ENCODE peak calls at places on chromosome 18, in ten cellular contexts. B is cardiac muscle cell; C is hippocampal formation; N is A549; Z is activated naive CD4-positive, alpha-beta T cell treated with anti-CD3 and anti-CD28 coated beads, Interleukin-2, amount 10 ng/mL, durations not matched to agents 7 days and 5 days; S is HL-60; P is NCI-H524; O is amniotic stem cell; E is NCI-H1694 treated with DMSO at 0.1 percent for 48 hours; W is pons. I is an unnamed sample.

GRCh38 chr18:14917311-14917710 is 169.3 kb downstream of the ANKRD30B start:
- DNase-seq in B (no peak), C (no peak), N (no peak), Z (no peak), S (no peak), P (no peak), O (no peak), E (no peak), W (no peak), I (no peak)

GRCh38 chr18:73150199-73150598 is 282.4 kb upstream of the NETO1 start:
- DNase-seq in B (no peak), C (no peak), N (no peak), Z (no peak), S (no peak), P (peak), O (no peak), E (no peak), W (no peak), I (no peak)

GRCh38 chr18:58687871-58688308 is 16.6 kb downstream of the MALT1 start:
- DNase-seq in B (no peak), C (no peak), N (no peak), Z (peak), S (peak), P (no peak), O (no peak), E (no peak), W (no peak), I (no peak)

GRCh38 chr18:59079264-59079972 is 60.3 kb upstream of the SEC11C start:
- DNase-seq in B (no peak), C (no peak), N (no peak), Z (no peak), S (no peak), P (peak), O (no peak), E (peak), W (no peak), I (peak)

GRCh38 chr18:34122724-34123334 is 101.9 kb downstream of the NOL4 start:
- DNase-seq in B (peak), C (peak), N (peak), Z (peak), S (peak), P (peak), O (peak), E (peak), W (peak), I (peak)

GRCh38 chr18:73214970-73215369 is 347.2 kb upstream of the NETO1 start:
- DNase-seq in B (no peak), C (no peak), N (no peak), Z (no peak), S (no peak), P (no peak), O (no peak), E (no peak), W (no peak), I (no peak)

GRCh38 chr18:25710981-25711380 is 359.0 kb upstream of the ZNF521 start:
- DNase-seq in B (no peak), C (no peak), N (no peak), Z (no peak), S (no peak), P (no peak), O (no peak), E (no peak), W (no peak), I (no peak)

GRCh38 chr18:39105095-39105494 is 1539.5 kb upstream of the CELF4 start:
- DNase-seq in B (no peak), C (no peak), N (no peak), Z (no peak), S (no peak), P (peak), O (no peak), E (no peak), W (no peak), I (no peak)

GRCh38 chr18:1499265-1499664 is 594.6 kb downstream of the ADCYAP1 start:
- DNase-seq in B (peak), C (no peak), N (no peak), Z (no peak), S (no peak), P (peak), O (no peak), E (no peak), W (no peak), I (no peak)

GRCh38 chr18:23702606-23703005 is 13.4 kb downstream of the LAMA3 start:
- DNase-seq in B (no peak), C (no peak), N (no peak), Z (no peak), S (no peak), P (no peak), O (no peak), E (no peak), W (no peak), I (no peak)

GRCh38 chr18:22141211-22141610 is 28.2 kb upstream of the GATA6 start:
- DNase-seq in B (no peak), C (no peak), N (no peak), Z (no peak), S (no peak), P (no peak), O (no peak), E (no peak), W (no peak), I (no peak)

GRCh38 chr18:79567481-79568147 is 112.0 kb upstream of the CTDP1 start:
- DNase-seq in B (peak), C (no peak), N (no peak), Z (no peak), S (no peak), P (no peak), O (peak), E (no peak), W (no peak), I (peak)

GRCh38 chr18:3230401-3231334 is 10.9 kb upstream of the MYOM1 start:
- DNase-seq in B (peak), C (no peak), N (no peak), Z (no peak), S (no peak), P (no peak), O (no peak), E (no peak), W (no peak), I (no peak)

GRCh38 chr18:23142285-23142929 is 7.1 kb downstream of the CABLES1 start:
- DNase-seq in B (no peak), C (no peak), N (no peak), Z (no peak), S (no peak), P (no peak), O (no peak), E (no peak), W (no peak), I (peak)

GRCh38 chr18:26425148-26425531 is 123.2 kb downstream of the KCTD1 start:
- DNase-seq in B (peak), C (no peak), N (no peak), Z (no peak), S (no peak), P (no peak), O (no peak), E (no peak), W (no peak), I (peak)

GRCh38 chr18:5546660-5547059 is 2.9 kb upstream of the EPB41L3 start:
- DNase-seq in B (peak), C (peak), N (no peak), Z (no peak), S (peak), P (peak), O (peak), E (peak), W (peak), I (no peak)

GRCh38 chr18:67639872-67640271 is 123.4 kb upstream of the DSEL start:
- DNase-seq in B (no peak), C (no peak), N (no peak), Z (no peak), S (no peak), P (no peak), O (no peak), E (peak), W (no peak), I (no peak)

GRCh38 chr18:48153641-48154481 is 223.4 kb upstream of the SMAD2 start:
- DNase-seq in B (peak), C (no peak), N (no peak), Z (no peak), S (no peak), P (no peak), O (no peak), E (no peak), W (no peak), I (peak)

GRCh38 chr18:78521744-78522143 is 457.9 kb upstream of the SALL3 start:
- DNase-seq in B (no peak), C (no peak), N (no peak), Z (no peak), S (no peak), P (no peak), O (no peak), E (no peak), W (no peak), I (no peak)

GRCh38 chr18:79507076-79507545 is 111.4 kb downstream of the NFATC1 start:
- DNase-seq in B (peak), C (no peak), N (no peak), Z (peak), S (peak), P (no peak), O (no peak), E (peak), W (peak), I (no peak)

GRCh38 chr18:27685807-27686412 is 491.0 kb downstream of the CDH2 start:
- DNase-seq in B (peak), C (no peak), N (peak), Z (no peak), S (no peak), P (peak), O (peak), E (peak), W (peak), I (no peak)

GRCh38 chr18:8745355-8746014 is 40.1 kb downstream of the MTCL1 start:
- DNase-seq in B (no peak), C (no peak), N (no peak), Z (peak), S (no peak), P (no peak), O (no peak), E (no peak), W (peak), I (no peak)

GRCh38 chr18:78896111-78896510 is 83.5 kb upstream of the SALL3 start:
- DNase-seq in B (no peak), C (no peak), N (no peak), Z (no peak), S (no peak), P (no peak), O (no peak), E (no peak), W (no peak), I (no peak)

GRCh38 chr18:41993151-41993550 is 38.1 kb downstream of the PIK3C3 start:
- DNase-seq in B (peak), C (no peak), N (no peak), Z (no peak), S (no peak), P (no peak), O (no peak), E (no peak), W (no peak), I (no peak)

GRCh38 chr18:73646772-73647171 is 500.9 kb downstream of the FBXO15 start:
- DNase-seq in B (peak), C (no peak), N (no peak), Z (no peak), S (no peak), P (no peak), O (no peak), E (no peak), W (no peak), I (peak)

GRCh38 chr18:79947881-79948610 is 3.4 kb downstream of the SLC66A2 start:
- DNase-seq in B (no peak), C (no peak), N (no peak), Z (no peak), S (no peak), P (no peak), O (no peak), E (no peak), W (no peak), I (no peak)

GRCh38 chr18:42292654-42293053 is 337.6 kb downstream of the PIK3C3 start:
- DNase-seq in B (no peak), C (no peak), N (no peak), Z (no peak), S (no peak), P (no peak), O (no peak), E (no peak), W (no peak), I (no peak)

GRCh38 chr18:23038712-23039111 is 96.6 kb upstream of the CABLES1 start:
- DNase-seq in B (peak), C (no peak), N (no peak), Z (no peak), S (no peak), P (no peak), O (peak), E (no peak), W (no peak), I (no peak)

GRCh38 chr18:46449033-46449432 is 208.0 kb downstream of the LOXHD1 start:
- DNase-seq in B (no peak), C (no peak), N (no peak), Z (no peak), S (no peak), P (no peak), O (no peak), E (no peak), W (no peak), I (no peak)

GRCh38 chr18:45014047-45014501 is 333.4 kb downstream of the SETBP1 start:
- DNase-seq in B (peak), C (no peak), N (peak), Z (no peak), S (no peak), P (peak), O (peak), E (no peak), W (no peak), I (peak)

GRCh38 chr18:27627927-27628326 is 442.8 kb upstream of the CHST9 start:
- DNase-seq in B (no peak), C (no peak), N (no peak), Z (no peak), S (no peak), P (peak), O (no peak), E (no peak), W (no peak), I (no peak)

GRCh38 chr18:49621851-49622351 is 60.0 kb downstream of the LIPG start:
- DNase-seq in B (no peak), C (no peak), N (no peak), Z (no peak), S (no peak), P (no peak), O (no peak), E (no peak), W (no peak), I (no peak)

GRCh38 chr18:26864658-26865057 is 849 bp downstream of the AQP4 start:
- DNase-seq in B (no peak), C (no peak), N (no peak), Z (no peak), S (no peak), P (no peak), O (no peak), E (no peak), W (no peak), I (no peak)

GRCh38 chr18:68796936-68797690 is 767 bp upstream of the CCDC102B start:
- DNase-seq in B (peak), C (no peak), N (no peak), Z (no peak), S (no peak), P (no peak), O (no peak), E (no peak), W (no peak), I (no peak)

GRCh38 chr18:1050012-1050657 is 145.5 kb downstream of the ADCYAP1 start:
- DNase-seq in B (peak), C (no peak), N (no peak), Z (no peak), S (no peak), P (no peak), O (no peak), E (no peak), W (no peak), I (peak)

GRCh38 chr18:58682429-58683069 is 11.3 kb downstream of the MALT1 start:
- DNase-seq in B (peak), C (no peak), N (no peak), Z (no peak), S (no peak), P (no peak), O (peak), E (no peak), W (peak), I (peak)

I was measured in RCC 7860.